ENCODE peak calls at places on chromosome 13, in eight cellular contexts. V is sigmoid colon, Y is breast epithelium, T is K562, F is suprapubic skin, S is SK-N-SH, L is vagina, Q is spleen. Z is an unnamed sample. For H3K4me1, the result is how much of the 10 kb centered on the place peaks cover.

GRCh38 chr13:113820813-113821651 is 42.8 kb downstream of the GAS6 start:
- DNase-seq in L (peak), Y (peak), T (peak), S (peak), F (peak), V (peak), Q (peak), Z (peak)

GRCh38 chr13:95156208-95156607 is 145.0 kb downstream of the ABCC4 start:
- DNase-seq in V (no peak), F (no peak), Q (no peak), Y (no peak), S (peak), T (no peak), L (no peak), Z (no peak)

GRCh38 chr13:49585220-49586157 is at the start of gene RCBTB1:
- DNase-seq in S (peak), L (peak), V (peak), F (peak), Q (peak), T (peak), Y (peak), Z (peak)

GRCh38 chr13:27534108-27534975 is 84.0 kb upstream of the MTIF3 start:
- DNase-seq in T (no peak), S (no peak), Y (no peak), V (no peak), F (no peak), L (no peak), Q (peak), Z (no peak)

GRCh38 chr13:113216165-113217056 is 7.0 kb downstream of the CUL4A start:
- DNase-seq in V (no peak), Y (no peak), L (no peak), T (no peak), F (no peak), S (no peak), Q (peak), Z (peak)

GRCh38 chr13:43776680-43777079 is 10.1 kb downstream of the ENOX1 start:
- DNase-seq in Y (no peak), V (no peak), F (no peak), T (no peak), Q (no peak), L (no peak), S (no peak), Z (no peak)

GRCh38 chr13:23847545-23847944 is 41.7 kb downstream of the MIPEP start:
- DNase-seq in T (no peak), S (no peak), V (no peak), F (no peak), L (no peak), Q (no peak), Y (no peak), Z (no peak)

GRCh38 chr13:113650275-113650674 is 7.7 kb downstream of the ATP4B start:
- DNase-seq in V (peak), S (no peak), T (no peak), F (peak), Y (peak), L (no peak), Q (peak), Z (no peak)

GRCh38 chr13:112450118-112450517 is 74.0 kb downstream of the SPACA7 start:
- DNase-seq in S (no peak), V (peak), T (no peak), Q (peak), L (no peak), F (no peak), Y (no peak), Z (no peak)

GRCh38 chr13:113887700-113888201 is 23.9 kb upstream of the GAS6 start:
- DNase-seq in S (no peak), F (no peak), Q (no peak), Y (no peak), L (no peak), T (no peak), V (no peak), Z (no peak)

GRCh38 chr13:51298812-51299211 is 40.7 kb upstream of the SERPINE3 start:
- DNase-seq in Q (no peak), Y (no peak), S (no peak), T (no peak), V (no peak), F (no peak), L (no peak), Z (no peak)

GRCh38 chr13:51728275-51728673 is 75.7 kb downstream of the DHRS12 start:
- DNase-seq in Q (no peak), S (no peak), T (no peak), F (no peak), V (no peak), L (no peak), Y (no peak), Z (no peak)

GRCh38 chr13:108227651-108228272 is 9.6 kb downstream of the ABHD13 start:
- DNase-seq in V (no peak), Q (no peak), S (peak), Y (no peak), T (peak), L (no peak), F (no peak), Z (no peak)

GRCh38 chr13:42485272-42485671 is 88.7 kb upstream of the TNFSF11 start:
- DNase-seq in V (no peak), Y (no peak), S (no peak), F (no peak), L (no peak), T (no peak), Q (no peak), Z (no peak)

GRCh38 chr13:101514695-101515275 is 62.3 kb downstream of the ITGBL1 start:
- DNase-seq in F (no peak), Y (no peak), T (peak), Q (no peak), V (no peak), L (no peak), S (peak), Z (no peak)

GRCh38 chr13:110556224-110556606 is 5.3 kb downstream of the RAB20 start:
- DNase-seq in F (no peak), V (peak), S (no peak), L (no peak), T (no peak), Q (no peak), Y (peak), Z (no peak)

GRCh38 chr13:26719356-26719945 is 41.1 kb downstream of the GPR12 start:
- DNase-seq in Y (no peak), T (peak), F (no peak), V (no peak), Q (no peak), L (peak), S (no peak), Z (no peak)

GRCh38 chr13:21232196-21232595 is 55.7 kb downstream of the MRPL57 start:
- DNase-seq in T (no peak), Q (no peak), L (no peak), Y (no peak), V (peak), S (no peak), F (no peak), Z (no peak)

GRCh38 chr13:112643759-112644459 is 45.9 kb upstream of the ATP11A start:
- DNase-seq in V (no peak), L (no peak), Q (peak), S (no peak), F (no peak), Y (peak), T (no peak), Z (no peak)

GRCh38 chr13:24660023-24660806 is 20.0 kb upstream of the ATP12A start:
- DNase-seq in T (no peak), S (peak), V (no peak), Q (no peak), L (no peak), F (no peak), Y (no peak), Z (no peak)

GRCh38 chr13:25971499-25972145 is 80.2 kb downstream of the SHISA2 start:
- DNase-seq in Q (peak), L (no peak), Y (no peak), T (no peak), S (no peak), V (no peak), F (no peak), Z (peak)

GRCh38 chr13:85541476-85541875 is 257.7 kb downstream of the SLITRK6 start:
- DNase-seq in T (no peak), L (no peak), V (no peak), Y (no peak), F (no peak), Q (no peak), S (no peak), Z (no peak)

GRCh38 chr13:93233997-93234416 is 7.4 kb downstream of the GPC6 start:
- DNase-seq in V (no peak), F (no peak), L (no peak), Q (no peak), Y (no peak), S (no peak), T (no peak), Z (no peak)

GRCh38 chr13:72163671-72164070 is 296.7 kb upstream of the DACH1 start:
- DNase-seq in F (no peak), L (no peak), T (no peak), Y (no peak), V (no peak), Q (no peak), S (no peak), Z (no peak)

GRCh38 chr13:45333973-45334922 is 6.7 kb downstream of the TPT1 start:
- DNase-seq in T (no peak), Y (no peak), S (no peak), L (no peak), Q (no peak), V (no peak), F (no peak), Z (no peak)
- TF ChIP-seq POLR2AphosphoS5 in T (no peak), Y (no peak), S (peak), L (no peak), Q (peak), V (no peak), F (no peak), Z (no peak)

GRCh38 chr13:98308525-98308911 is 131.4 kb upstream of the RNF113B start:
- DNase-seq in Q (no peak), F (no peak), L (no peak), V (no peak), Y (no peak), T (no peak), S (no peak), Z (no peak)
- H3K4me1 ChIP-seq in Q (under half), F (under half), L (under half), V (under half), Y (under half), T (under half), S (under half), Z (under half)

DNA sequence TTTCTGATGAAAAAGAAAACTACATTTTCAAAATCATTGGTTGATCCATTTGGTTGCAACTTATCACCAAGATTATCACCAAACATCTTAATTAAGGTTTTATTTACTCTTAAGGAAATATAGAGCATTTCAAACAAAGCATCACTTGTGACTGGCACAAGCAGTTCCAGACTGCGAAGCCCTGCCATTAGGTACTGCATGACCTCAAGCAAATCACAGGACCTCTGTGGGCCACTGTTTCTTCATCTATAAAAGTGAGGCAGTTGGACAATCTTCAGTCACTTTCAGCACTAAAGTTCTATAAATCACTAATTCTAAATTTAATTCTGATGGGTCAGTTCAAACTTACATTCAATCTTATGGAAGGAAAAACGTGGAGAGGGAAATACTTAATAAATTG is 2.0 kb downstream of the ELF1 start:
- DNase-seq in Q (no peak), T (no peak), F (no peak), L (no peak), V (no peak), S (no peak), Y (no peak), Z (peak)
- TF ChIP-seq POLR2AphosphoS5 in Q (peak), T (no peak), F (no peak), L (no peak), V (no peak), S (no peak), Y (peak), Z (peak)

DNA sequence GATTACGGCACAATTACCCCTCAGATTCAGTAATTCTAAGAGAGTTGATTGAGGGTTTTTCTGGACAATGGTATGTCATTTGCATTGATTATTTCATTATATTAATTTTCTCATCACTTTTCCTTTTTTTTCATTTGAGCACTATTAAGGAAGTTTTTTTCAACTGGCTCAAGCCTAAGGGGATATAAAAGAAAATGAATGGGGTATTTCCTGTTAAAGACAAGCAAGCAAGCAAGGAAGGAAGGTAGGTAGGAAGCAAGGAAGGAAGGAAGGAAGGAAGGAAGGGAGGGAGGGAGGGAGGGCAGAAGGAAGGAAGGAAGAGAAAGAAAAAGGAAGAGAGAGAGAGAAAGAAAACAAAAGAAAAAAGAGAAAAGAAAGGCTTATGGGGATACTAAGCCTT is 620.3 kb downstream of the DIAPH3 start:
- DNase-seq in F (no peak), V (no peak), S (no peak), L (no peak), T (no peak), Y (no peak), Q (no peak), Z (no peak)
- H3K4me1 ChIP-seq in F (under half), V (under half), S (under half), L (under half), T (under half), Y (under half), Q (under half), Z (under half)